ENCODE peak calls at places on chromosomes 2 and 18, in five cellular contexts. I is cardiac muscle cell; L is AG04449; H is CD4-positive, alpha-beta T cell; Z is fibroblast of pulmonary artery. W is an unnamed sample.

GRCh38 chr2:137797630-137798029 is 166.6 kb upstream of the HNMT start:
- DNase-seq in H (no peak), L (no peak), I (no peak), Z (no peak), W (no peak)

GRCh38 chr18:36419913-36420531 is 122.5 kb downstream of the FHOD3 start:
- DNase-seq in I (no peak), L (no peak), H (no peak), Z (peak), W (no peak)

GRCh38 chr2:1855150-1855549 is 110.8 kb upstream of the PXDN start:
- DNase-seq in L (no peak), H (no peak), Z (no peak), I (peak), W (no peak)

GRCh38 chr2:33496150-33496549 is 19.7 kb downstream of the RASGRP3 start:
- DNase-seq in H (no peak), I (no peak), L (peak), Z (no peak), W (no peak)

GRCh38 chr2:216319771-216320170 is 52.5 kb downstream of the MARCHF4 start:
- DNase-seq in I (peak), H (no peak), Z (peak), L (no peak), W (no peak)

GRCh38 chr2:98802344-98802743 is 71.4 kb upstream of the MGAT4A start:
- DNase-seq in L (no peak), Z (no peak), I (no peak), H (no peak), W (no peak)

GRCh38 chr2:171146633-171147032 is 14.1 kb downstream of the TLK1 start:
- DNase-seq in H (no peak), I (no peak), Z (peak), L (no peak), W (no peak)

GRCh38 chr2:46101557-46102220 is 195.5 kb upstream of the EPAS1 start:
- DNase-seq in L (no peak), Z (no peak), H (no peak), I (no peak), W (no peak)

GRCh38 chr2:39623916-39624315 is 41.8 kb upstream of the TMEM178A start:
- DNase-seq in I (no peak), L (no peak), H (no peak), Z (no peak), W (no peak)

GRCh38 chr2:55871637-55872036 is 51.9 kb downstream of the EFEMP1 start:
- DNase-seq in Z (no peak), L (no peak), I (no peak), H (no peak), W (no peak)

DNA sequence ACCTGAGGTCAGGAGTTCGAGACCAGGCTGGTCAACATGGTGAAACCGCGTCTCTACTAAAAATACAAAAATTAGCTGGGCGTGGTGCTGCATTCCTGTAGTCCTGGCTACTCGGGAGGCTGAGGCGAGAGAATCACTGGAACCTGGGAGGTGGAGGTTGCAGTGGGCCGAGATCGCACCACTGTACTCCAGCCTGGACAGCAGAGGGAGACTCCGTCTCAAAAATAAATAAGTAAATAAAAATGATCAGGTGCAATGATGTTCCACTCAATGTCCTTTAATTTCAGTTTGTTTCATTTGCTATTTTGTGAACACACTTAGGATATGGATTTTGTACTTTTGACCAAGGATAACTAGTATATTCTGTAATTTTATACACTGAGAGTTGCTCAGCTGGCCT is 9.3 kb downstream of the HADHA start:
- DNase-seq in Z (no peak), I (no peak), L (no peak), H (no peak), W (no peak)
- TF ChIP-seq CTCF in Z (peak), I (peak), L (no peak), H (peak), W (no peak)

GRCh38 chr18:63949068-63949737 is at the start of gene HMSD:
- DNase-seq in H (peak), Z (no peak), L (no peak), I (peak), W (no peak)
- TF ChIP-seq CTCF in H (peak), Z (peak), L (peak), I (peak), W (no peak)

GRCh38 chr18:7878265-7879173 is 311.4 kb downstream of the PTPRM start:
- DNase-seq in H (no peak), I (no peak), L (no peak), Z (no peak), W (no peak)

GRCh38 chr18:7873316-7873715 is 306.2 kb downstream of the PTPRM start:
- DNase-seq in L (no peak), Z (no peak), I (no peak), H (no peak), W (no peak)

GRCh38 chr18:7876354-7876753 is 309.2 kb downstream of the PTPRM start:
- DNase-seq in H (no peak), I (no peak), L (no peak), Z (no peak), W (no peak)

GRCh38 chr18:7879717-7880116 is 312.6 kb downstream of the PTPRM start:
- DNase-seq in I (no peak), H (no peak), L (no peak), Z (no peak), W (no peak)

DNA sequence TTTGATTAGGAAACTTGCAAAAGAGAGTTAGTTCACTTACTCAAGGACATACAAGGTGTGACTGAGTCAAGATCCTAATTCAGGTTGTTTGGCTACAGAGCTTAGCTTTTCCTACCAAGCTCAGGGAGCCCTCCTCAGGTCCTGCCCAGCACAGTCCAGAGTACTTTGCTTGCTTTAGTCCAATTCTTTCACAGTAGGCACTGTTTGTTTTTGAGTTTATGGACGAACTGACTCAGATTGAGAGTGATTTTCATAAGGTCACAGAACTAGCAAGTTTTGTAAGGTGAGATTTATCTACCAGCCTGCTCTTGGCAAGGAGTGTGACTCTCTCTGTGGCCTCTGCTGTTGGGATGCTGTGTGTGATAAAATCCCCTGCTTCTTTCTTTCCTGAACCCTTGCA is 310.5 kb downstream of the PTPRM start:
- DNase-seq in H (no peak), I (no peak), Z (no peak), L (no peak), W (no peak)
- TF ChIP-seq CTCF in H (no peak), I (no peak), Z (no peak), L (no peak), W (no peak)

DNA sequence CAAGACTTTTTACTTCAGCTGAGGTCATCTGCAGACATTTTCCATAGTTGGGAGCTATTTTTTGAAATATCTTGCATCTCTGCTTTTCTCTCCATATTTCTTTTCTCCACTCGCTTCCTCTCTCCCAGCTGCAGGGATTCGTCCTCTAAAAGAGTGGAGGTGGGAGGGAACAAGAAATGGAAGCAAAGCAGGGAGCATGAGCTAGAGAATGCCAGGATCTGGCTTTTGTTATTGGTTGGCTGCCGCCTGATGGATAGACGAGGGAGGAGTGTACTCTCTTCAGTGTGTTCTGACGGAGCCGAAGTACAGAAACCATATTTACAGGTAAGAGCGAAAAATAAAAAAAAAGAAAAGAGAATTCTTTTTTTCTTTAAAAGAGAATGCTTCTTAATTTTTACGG is at the start of gene CSRNP3:
- DNase-seq in H (no peak), L (peak), Z (peak), I (peak), W (no peak)
- TF ChIP-seq CTCF in H (no peak), L (no peak), Z (no peak), I (no peak), W (no peak)

GRCh38 chr2:102736607-102737409 is 25.0 kb upstream of the TMEM182 start:
- DNase-seq in I (peak), Z (peak), H (peak), L (no peak), W (peak)
- TF ChIP-seq CTCF in I (peak), Z (peak), H (no peak), L (no peak), W (no peak)

DNA sequence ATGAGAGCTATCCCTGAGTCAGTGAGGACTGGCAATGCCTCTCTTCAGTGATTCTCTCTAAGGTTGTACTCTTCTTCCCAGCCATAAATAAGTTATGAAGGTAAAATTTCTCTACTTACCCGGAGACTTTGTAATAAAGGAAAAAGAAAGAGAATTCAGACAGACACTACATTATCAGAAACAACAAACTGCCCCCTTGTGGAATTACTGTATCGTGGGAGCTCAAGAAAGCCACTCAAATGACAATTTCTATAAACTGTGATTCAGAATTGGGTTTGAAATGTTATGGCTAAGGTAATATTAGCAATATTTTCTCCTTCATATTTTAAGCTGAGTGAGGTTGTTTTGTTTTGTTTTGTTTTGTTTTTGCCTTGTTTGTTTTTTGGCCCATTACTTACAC is 155.8 kb upstream of the TANK start:
- DNase-seq in L (no peak), Z (peak), H (no peak), I (no peak), W (no peak)
- TF ChIP-seq CTCF in L (peak), Z (peak), H (no peak), I (peak), W (no peak)

GRCh38 chr2:210459407-210459806 is 17.2 kb downstream of the LANCL1 start:
- DNase-seq in Z (no peak), H (no peak), I (no peak), L (no peak), W (no peak)

GRCh38 chr2:210452194-210452593 is 24.4 kb downstream of the LANCL1 start:
- DNase-seq in L (no peak), H (no peak), Z (no peak), I (no peak), W (no peak)

GRCh38 chr2:210456571-210456970 is 20.0 kb downstream of the LANCL1 start:
- DNase-seq in I (no peak), Z (no peak), L (no peak), H (no peak), W (no peak)

GRCh38 chr2:210458395-210458794 is 18.2 kb downstream of the LANCL1 start:
- DNase-seq in I (no peak), L (no peak), H (no peak), Z (no peak), W (no peak)

GRCh38 chr2:210454336-210454735 is 22.2 kb downstream of the LANCL1 start:
- DNase-seq in H (no peak), L (no peak), Z (no peak), I (no peak), W (no peak)
- TF ChIP-seq CTCF in H (no peak), L (no peak), Z (no peak), I (no peak), W (no peak)